ENCODE peak calls at places on chromosomes 12 and 14, in seven cellular contexts. G, J, A, D, E, P and N are unnamed samples.

GRCh38 chr12:31572900-31573299 is 18.0 kb downstream of the DENND5B start:
- DNase-seq in J (no peak), E (no peak), D (no peak), P (no peak), A (no peak), G (no peak), N (no peak)

GRCh38 chr14:72647782-72648181 is 246.1 kb downstream of the DPF3 start:
- DNase-seq in E (no peak), J (no peak), P (no peak), A (no peak), G (no peak), D (no peak), N (no peak)

GRCh38 chr12:59425798-59426197 is 170.0 kb upstream of the SLC16A7 start:
- DNase-seq in E (no peak), P (no peak), J (no peak), A (no peak), D (no peak), G (no peak), N (no peak)

GRCh38 chr14:80212025-80212402 is 710 bp upstream of the DIO2 start:
- DNase-seq in P (no peak), G (no peak), A (peak; percentile 5), D (no peak), E (no peak), J (no peak), N (peak; percentile 14)

GRCh38 chr12:132166093-132166492 is 21.8 kb downstream of the NOC4L start:
- DNase-seq in P (no peak), D (no peak), E (no peak), J (no peak), G (no peak), A (no peak), N (no peak)

GRCh38 chr12:5923043-5923605 is 21.9 kb downstream of the ANO2 start:
- DNase-seq in J (no peak), D (no peak), E (no peak), G (no peak), P (no peak), A (no peak), N (no peak)

GRCh38 chr12:4267904-4268548 is 5.5 kb upstream of the CCND2 start:
- DNase-seq in J (no peak), A (no peak), G (no peak), D (no peak), E (no peak), P (no peak), N (no peak)

GRCh38 chr12:112218150-112218549 is 92.8 kb downstream of the TRAFD1 start:
- DNase-seq in D (no peak), E (no peak), J (no peak), G (no peak), P (no peak), A (no peak), N (peak; percentile 5)

GRCh38 chr12:61757831-61758505 is 502.2 kb upstream of the USP15 start:
- DNase-seq in J (no peak), P (no peak), A (peak; percentile 8), D (no peak), E (no peak), G (no peak), N (peak; percentile 59)

GRCh38 chr12:14278294-14278953 is 87.1 kb upstream of the ATF7IP start:
- DNase-seq in A (no peak), E (no peak), J (no peak), G (no peak), P (peak; percentile 79), D (no peak), N (no peak)

GRCh38 chr12:84506317-84506716 is 406.3 kb downstream of the SLC6A15 start:
- DNase-seq in D (no peak), A (no peak), J (no peak), G (no peak), E (no peak), P (no peak), N (no peak)

GRCh38 chr12:103806807-103807206 is 34.2 kb downstream of the NT5DC3 start:
- DNase-seq in P (no peak), E (no peak), G (no peak), J (no peak), A (no peak), D (no peak), N (no peak)

GRCh38 chr12:75852143-75852542 is 179.4 kb downstream of the PHLDA1 start:
- DNase-seq in D (no peak), P (no peak), G (no peak), J (no peak), A (peak; percentile 49), E (no peak), N (peak; percentile 88)